ENCODE peak calls at places on chromosomes 7 and 10, in four cellular contexts. One of them, this sample, is unnamed.

GRCh38 chr10:60573342-60573741 is 183.7 kb upstream of the ANK3 start:
- DNase-seq in fibroblast of gingiva: no peak
- DNase-seq in progenitor cell of endocrine pancreas: no peak
- DNase-seq in heart left ventricle: no peak
- DNase-seq in this sample: no peak

GRCh38 chr7:100380180-100380579 is 6.9 kb downstream of the PILRA start:
- DNase-seq in fibroblast of gingiva: no peak
- DNase-seq in progenitor cell of endocrine pancreas: no peak
- DNase-seq in heart left ventricle: no peak
- DNase-seq in this sample: no peak

GRCh38 chr10:54800677-54801480 is at the start of gene PCDH15:
- DNase-seq in fibroblast of gingiva: no peak
- DNase-seq in progenitor cell of endocrine pancreas: no peak
- DNase-seq in heart left ventricle: peak; percentile 18
- DNase-seq in this sample: peak; percentile 3

GRCh38 chr7:157585113-157585861 is 248.5 kb downstream of the DNAJB6 start:
- DNase-seq in fibroblast of gingiva: no peak
- DNase-seq in progenitor cell of endocrine pancreas: no peak
- DNase-seq in heart left ventricle: no peak
- DNase-seq in this sample: no peak

GRCh38 chr7:98011996-98012395 is 22.0 kb upstream of the OCM2 start:
- DNase-seq in fibroblast of gingiva: no peak
- DNase-seq in progenitor cell of endocrine pancreas: no peak
- DNase-seq in heart left ventricle: no peak
- DNase-seq in this sample: no peak

GRCh38 chr10:102863660-102864059 is 5.6 kb upstream of the AS3MT start:
- DNase-seq in fibroblast of gingiva: no peak
- DNase-seq in progenitor cell of endocrine pancreas: no peak
- DNase-seq in heart left ventricle: no peak
- DNase-seq in this sample: no peak

GRCh38 chr10:71389768-71390434 is 6.8 kb upstream of the CDH23 start:
- DNase-seq in fibroblast of gingiva: no peak
- DNase-seq in progenitor cell of endocrine pancreas: no peak
- DNase-seq in heart left ventricle: no peak
- DNase-seq in this sample: no peak

GRCh38 chr10:99422697-99423096 is 7.7 kb downstream of the GOT1 start:
- DNase-seq in fibroblast of gingiva: no peak
- DNase-seq in progenitor cell of endocrine pancreas: no peak
- DNase-seq in heart left ventricle: no peak
- DNase-seq in this sample: no peak

GRCh38 chr7:44286618-44287487 is 38.5 kb downstream of the CAMK2B start:
- DNase-seq in fibroblast of gingiva: no peak
- DNase-seq in progenitor cell of endocrine pancreas: peak; percentile 8
- DNase-seq in heart left ventricle: peak; percentile 15
- DNase-seq in this sample: no peak

GRCh38 chr10:110944997-110945396 is 25.6 kb downstream of the SHOC2 start:
- DNase-seq in fibroblast of gingiva: peak; percentile 74
- DNase-seq in progenitor cell of endocrine pancreas: no peak
- DNase-seq in heart left ventricle: no peak
- DNase-seq in this sample: no peak

GRCh38 chr7:4700577-4701235 is 18.6 kb downstream of the FOXK1 start:
- DNase-seq in fibroblast of gingiva: peak; percentile 50
- DNase-seq in progenitor cell of endocrine pancreas: no peak
- DNase-seq in heart left ventricle: no peak
- DNase-seq in this sample: peak; percentile 96

GRCh38 chr10:70437721-70438120 is 3.8 kb downstream of the NODAL start:
- DNase-seq in fibroblast of gingiva: no peak
- DNase-seq in progenitor cell of endocrine pancreas: no peak
- DNase-seq in heart left ventricle: no peak
- DNase-seq in this sample: no peak

GRCh38 chr7:36844374-36844773 is 120.1 kb upstream of the AOAH start:
- DNase-seq in fibroblast of gingiva: no peak
- DNase-seq in progenitor cell of endocrine pancreas: no peak
- DNase-seq in heart left ventricle: no peak
- DNase-seq in this sample: no peak

GRCh38 chr7:122433765-122434164 is 129.2 kb upstream of the FEZF1 start:
- DNase-seq in fibroblast of gingiva: no peak
- DNase-seq in progenitor cell of endocrine pancreas: no peak
- DNase-seq in heart left ventricle: no peak
- DNase-seq in this sample: no peak